ENCODE peak calls at places on chromosomes 1 and 21, in seven cellular contexts. F is K562, R is HepG2, Q is GM12878, H is GM12891, L is H1, T is SK-N-SH. E is an unnamed sample.

GRCh38 chr1:33222381-33222780 is 33.9 kb upstream of the ZNF362 start:
- DNase-seq in F (no peak), R (no peak), Q (no peak), H (no peak), L (no peak), T (no peak), E (no peak)

GRCh38 chr1:24914226-24915069 is 15.6 kb downstream of the RUNX3 start:
- DNase-seq in F (no peak), R (peak), Q (no peak), H (no peak), L (no peak), T (peak), E (no peak)

GRCh38 chr21:31338892-31339368 is 5.1 kb downstream of the TIAM1 start:
- DNase-seq in F (no peak), R (no peak), Q (no peak), H (no peak), L (no peak), T (no peak), E (no peak)

GRCh38 chr1:46961066-46961758 is 19.9 kb upstream of the CYP4A11 start:
- DNase-seq in F (no peak), R (no peak), Q (no peak), H (no peak), L (no peak), T (no peak), E (no peak)

GRCh38 chr1:31791131-31791858 is 24.5 kb downstream of the SPOCD1 start:
- DNase-seq in F (no peak), R (no peak), Q (no peak), H (no peak), L (no peak), T (no peak), E (no peak)

GRCh38 chr21:46171996-46172862 is 12.0 kb downstream of the SPATC1L start:
- DNase-seq in F (no peak), R (no peak), Q (no peak), H (no peak), L (no peak), T (no peak), E (no peak)

GRCh38 chr1:212514056-212514614 is 81.4 kb downstream of the NENF start:
- DNase-seq in F (peak), R (peak), Q (no peak), H (no peak), L (no peak), T (no peak), E (no peak)

GRCh38 chr1:201126832-201127754 is at the start of gene ASCL5:
- DNase-seq in F (peak), R (peak), Q (no peak), H (no peak), L (no peak), T (peak), E (no peak)

GRCh38 chr1:89276690-89277089 is 4.0 kb upstream of the GBP5 start:
- DNase-seq in F (no peak), R (no peak), Q (no peak), H (no peak), L (no peak), T (no peak), E (no peak)

GRCh38 chr1:7430047-7430608 is 341.0 kb upstream of the VAMP3 start:
- DNase-seq in F (no peak), R (no peak), Q (no peak), H (no peak), L (no peak), T (no peak), E (no peak)

GRCh38 chr1:208009303-208009702 is 98.4 kb upstream of the CD34 start:
- DNase-seq in F (no peak), R (no peak), Q (no peak), H (no peak), L (no peak), T (no peak), E (no peak)

GRCh38 chr1:55727010-55727409 is 511.8 kb upstream of the USP24 start:
- DNase-seq in F (no peak), R (no peak), Q (no peak), H (no peak), L (no peak), T (no peak), E (no peak)

GRCh38 chr1:177732178-177732577 is 237.7 kb downstream of the SEC16B start:
- DNase-seq in F (no peak), R (no peak), Q (no peak), H (no peak), L (no peak), T (no peak), E (no peak)

GRCh38 chr1:186304982-186305949 is 69.8 kb downstream of the TPR start:
- DNase-seq in F (peak), R (peak), Q (no peak), H (peak), L (no peak), T (peak), E (no peak)

GRCh38 chr1:86149591-86149990 is 7.0 kb downstream of the COL24A1 start:
- DNase-seq in F (no peak), R (no peak), Q (no peak), H (no peak), L (no peak), T (no peak), E (no peak)

GRCh38 chr1:185670187-185670627 is 64.0 kb upstream of the HMCN1 start:
- DNase-seq in F (no peak), R (no peak), Q (no peak), H (no peak), L (no peak), T (no peak), E (no peak)

GRCh38 chr1:147904726-147905125 is 2.1 kb downstream of the GJA8 start:
- DNase-seq in F (no peak), R (no peak), Q (no peak), H (no peak), L (no peak), T (no peak), E (no peak)

GRCh38 chr1:26959722-26960624 is at the start of gene KDF1:
- DNase-seq in F (peak), R (no peak), Q (no peak), H (no peak), L (peak), T (peak), E (no peak)

GRCh38 chr1:79859212-79859948 is 852.9 kb upstream of the ADGRL4 start:
- DNase-seq in F (no peak), R (no peak), Q (no peak), H (no peak), L (no peak), T (no peak), E (no peak)

GRCh38 chr21:45962531-45963224 is 18.9 kb upstream of the COL6A1 start:
- DNase-seq in F (no peak), R (no peak), Q (no peak), H (no peak), L (no peak), T (no peak), E (no peak)

GRCh38 chr21:20040768-20041167 is 957.4 kb upstream of the NCAM2 start:
- DNase-seq in F (no peak), R (no peak), Q (no peak), H (no peak), L (no peak), T (no peak), E (no peak)

DNA sequence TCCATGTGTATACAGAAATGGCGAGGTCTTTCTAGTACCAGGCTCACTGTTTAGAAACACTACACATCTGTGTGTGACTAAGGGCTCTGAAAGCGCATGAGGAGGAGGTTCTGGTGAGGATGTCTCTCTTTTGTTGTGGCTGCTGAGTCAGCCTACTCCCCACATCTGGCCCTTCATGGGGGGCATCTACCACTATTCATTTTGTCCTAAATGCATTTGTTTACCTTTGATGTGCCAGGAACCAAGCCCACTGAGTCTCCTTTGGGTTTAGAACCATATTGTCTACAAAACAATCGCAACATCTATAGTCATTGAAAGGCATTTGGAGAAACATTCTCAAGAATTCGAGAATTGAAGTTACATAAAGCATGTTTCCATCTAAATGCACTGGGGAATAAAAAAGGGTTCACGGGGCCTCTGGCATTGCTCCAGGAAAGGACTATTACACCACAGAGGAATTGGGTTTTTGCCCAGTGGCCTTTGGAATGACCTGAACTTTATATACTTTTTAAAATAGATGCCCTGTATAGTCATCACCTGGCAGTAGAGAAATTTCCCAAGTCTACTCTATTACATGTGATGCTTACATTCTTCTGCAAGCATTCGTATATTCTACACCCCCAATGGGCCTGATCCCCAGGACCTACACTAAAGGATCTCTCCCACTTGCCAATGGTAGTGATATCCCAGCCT is 35.1 kb upstream of the ADORA3 start:
- DNase-seq in F (no peak), R (peak), Q (no peak), H (no peak), L (no peak), T (no peak), E (no peak)
- TF ChIP-seq TAF1 in F (no peak), R (no peak), Q (no peak), H (no peak), L (no peak), T (no peak), E (no peak)

GRCh38 chr1:91170571-91170970 is 148.7 kb upstream of the ZNF644 start:
- DNase-seq in F (no peak), R (no peak), Q (no peak), H (no peak), L (no peak), T (no peak), E (no peak)
- TF ChIP-seq TAF1 in F (no peak), R (no peak), Q (no peak), H (no peak), L (no peak), T (no peak), E (no peak)

GRCh38 chr1:30759718-30760281 is 2.2 kb upstream of the LAPTM5 start:
- DNase-seq in F (no peak), R (no peak), Q (no peak), H (no peak), L (no peak), T (no peak), E (no peak)
- TF ChIP-seq TAF1 in F (no peak), R (no peak), Q (peak), H (no peak), L (no peak), T (no peak), E (no peak)

GRCh38 chr1:66599346-66599745 is 65.4 kb downstream of the SGIP1 start:
- DNase-seq in F (no peak), R (no peak), Q (no peak), H (no peak), L (no peak), T (no peak), E (no peak)

GRCh38 chr1:66599899-66600737 is 66.2 kb downstream of the SGIP1 start:
- DNase-seq in F (no peak), R (no peak), Q (no peak), H (no peak), L (no peak), T (no peak), E (no peak)

GRCh38 chr1:66596191-66596590 is 62.2 kb downstream of the SGIP1 start:
- DNase-seq in F (no peak), R (no peak), Q (no peak), H (no peak), L (no peak), T (no peak), E (no peak)

GRCh38 chr1:66597500-66597899 is 63.5 kb downstream of the SGIP1 start:
- DNase-seq in F (no peak), R (no peak), Q (no peak), H (no peak), L (no peak), T (no peak), E (no peak)

GRCh38 chr1:66598670-66599069 is 64.7 kb downstream of the SGIP1 start:
- DNase-seq in F (no peak), R (no peak), Q (no peak), H (no peak), L (no peak), T (no peak), E (no peak)
- TF ChIP-seq TAF1 in F (no peak), R (no peak), Q (no peak), H (no peak), L (no peak), T (no peak), E (no peak)

DNA sequence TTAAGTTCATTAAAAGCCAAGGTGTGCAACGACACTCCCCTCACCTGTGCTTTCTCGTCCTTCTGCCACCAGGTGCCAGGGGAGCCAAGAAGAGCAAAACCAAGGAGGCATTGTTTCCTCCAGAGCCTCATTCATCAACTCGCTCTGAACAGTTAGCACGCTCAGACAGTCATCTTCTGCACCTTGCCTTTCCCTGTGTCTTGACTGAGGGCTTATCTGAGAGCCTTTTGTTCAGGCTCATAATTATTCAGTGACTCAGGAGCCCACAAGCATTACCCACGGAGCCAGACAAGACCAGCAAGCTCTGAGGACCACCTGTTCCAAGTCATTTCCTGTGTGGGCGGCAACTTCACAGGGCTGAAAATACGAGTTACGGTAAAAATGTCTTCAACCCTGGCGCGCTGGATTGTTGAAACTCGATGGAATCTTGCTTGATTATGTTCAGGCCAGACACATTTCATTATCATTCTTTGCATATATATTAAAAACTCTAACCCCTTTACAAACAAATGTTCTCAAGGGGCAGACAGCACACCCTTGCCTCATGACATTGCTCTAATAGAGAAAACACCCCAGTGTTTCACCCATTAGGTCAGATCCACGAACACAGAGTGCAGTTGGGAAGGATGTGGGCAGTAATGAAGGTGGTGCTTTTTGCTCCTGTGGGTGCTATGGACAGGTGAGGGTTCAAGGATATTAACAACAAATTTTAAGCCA is 89.7 kb upstream of the RUNX1 start:
- DNase-seq in F (peak), R (no peak), Q (no peak), H (peak), L (no peak), T (no peak), E (no peak)
- TF ChIP-seq TAF1 in F (no peak), R (no peak), Q (no peak), H (no peak), L (no peak), T (no peak), E (no peak)

DNA sequence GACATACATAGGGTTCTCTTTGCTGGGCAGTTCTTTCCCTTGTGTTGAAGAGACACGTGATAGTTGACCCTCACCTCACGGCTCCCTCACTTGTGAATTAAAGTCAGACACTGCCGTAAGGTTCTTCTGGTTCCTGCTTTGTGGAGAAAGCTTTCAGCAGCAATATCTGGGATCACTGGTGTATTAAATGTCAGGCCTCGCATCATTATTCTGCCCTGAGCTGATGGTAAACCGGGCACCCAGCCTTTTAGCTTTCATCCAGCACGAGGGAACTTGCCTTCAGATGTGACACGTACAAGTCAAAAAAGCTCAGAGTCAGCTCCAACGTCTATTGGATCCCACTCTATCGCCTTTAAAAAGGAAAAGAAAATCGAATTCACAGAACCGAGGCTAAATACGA is 52.9 kb upstream of the HNRNPU start:
- DNase-seq in F (no peak), R (no peak), Q (no peak), H (no peak), L (no peak), T (no peak), E (no peak)
- TF ChIP-seq TAF1 in F (no peak), R (no peak), Q (no peak), H (no peak), L (no peak), T (no peak), E (no peak)